ENCODE peak calls at places on chromosomes 13 and 19, in eight cellular contexts. G is NCI-H2029; K is endothelial cell; X is fibroblast of lung; D is HT1080; V is AG04450; S is stimulated activated CD4-positive, alpha-beta T cell treated with anti-CD3 and anti-CD28 coated beads, TNF-alpha, amount 100 ng/mL, for 4 hours; B is tibial artery. R is an unnamed sample.

GRCh38 chr19:21110183-21110582 is 28.2 kb downstream of the ZNF714 start:
- DNase-seq in G (no peak), K (no peak), V (no peak), S (no peak), B (no peak), X (no peak), D (no peak), R (no peak)

GRCh38 chr19:13817615-13818371 is 22.6 kb downstream of the ZSWIM4 start:
- DNase-seq in K (peak; percentile 43), D (no peak), B (no peak), X (no peak), V (no peak), S (no peak), G (peak; percentile 98), R (peak; percentile 94)

GRCh38 chr13:83350569-83350968 is 531.7 kb downstream of the SLITRK1 start:
- DNase-seq in K (no peak), D (peak; percentile 57), S (no peak), G (no peak), X (peak; percentile 47), B (no peak), V (no peak), R (no peak)

GRCh38 chr19:14073232-14073924 is 792 bp downstream of the MISP3 start:
- DNase-seq in B (peak; percentile 86), X (peak; percentile 83), D (peak; percentile 65), V (no peak), G (peak; percentile 51), K (peak; percentile 76), S (peak; percentile 50), R (peak; percentile 92)

GRCh38 chr13:63085851-63086250 is 1670.2 kb upstream of the PCDH20 start:
- DNase-seq in S (no peak), B (no peak), K (no peak), V (no peak), G (no peak), X (no peak), D (no peak), R (peak; percentile 18)

GRCh38 chr19:41705393-41706174 is 2.8 kb upstream of the CEACAM5 start:
- DNase-seq in S (no peak), B (peak; percentile 52), D (no peak), V (no peak), X (peak; percentile 4), K (peak; percentile 77), G (no peak), R (peak; percentile 16)

GRCh38 chr13:41455725-41456419 is 1.5 kb upstream of the RGCC start:
- DNase-seq in B (no peak), S (no peak), G (no peak), K (no peak), X (no peak), D (no peak), V (no peak), R (peak; percentile 52)

GRCh38 chr19:31127132-31127967 is 221.9 kb downstream of the TSHZ3 start:
- DNase-seq in G (no peak), V (peak; percentile 94), X (peak; percentile 98), D (peak; percentile 72), K (no peak), S (no peak), B (no peak), R (no peak)

GRCh38 chr19:50357178-50358100 is 8.0 kb downstream of the NAPSA start:
- DNase-seq in G (peak; percentile 33), B (peak; percentile 87), V (no peak), D (peak; percentile 56), X (peak; percentile 47), K (peak; percentile 46), S (peak; percentile 82), R (peak; percentile 76)

GRCh38 chr19:18832331-18833140 is 777 bp downstream of the UPF1 start:
- DNase-seq in B (no peak), D (no peak), S (no peak), K (peak; percentile 37), V (no peak), G (no peak), X (no peak), R (peak; percentile 65)

GRCh38 chr13:96751089-96751488 is 243.2 kb downstream of the OXGR1 start:
- DNase-seq in K (no peak), S (no peak), V (no peak), G (no peak), D (no peak), B (no peak), X (no peak), R (no peak)

GRCh38 chr19:43444531-43445340 is 20.7 kb downstream of the LYPD3 start:
- DNase-seq in G (no peak), V (no peak), K (no peak), S (no peak), X (no peak), B (no peak), D (peak; percentile 17), R (no peak)

GRCh38 chr13:20342326-20342725 is 110.2 kb upstream of the GJB6 start:
- DNase-seq in K (no peak), S (no peak), G (no peak), B (no peak), D (no peak), X (no peak), V (no peak), R (no peak)

GRCh38 chr13:48210178-48210577 is 22.8 kb upstream of the ITM2B start:
- DNase-seq in G (no peak), K (no peak), B (no peak), S (no peak), D (peak; percentile 91), V (peak; percentile 58), X (peak; percentile 89), R (no peak)

GRCh38 chr13:39530996-39531395 is 72.0 kb downstream of the LHFPL6 start:
- DNase-seq in G (no peak), V (no peak), S (no peak), D (peak; percentile 2), B (no peak), X (peak; percentile 19), K (no peak), R (no peak)

R was measured in neural progenitor cell.